ENCODE peak calls at places on chromosomes 1 and 21, in five cellular contexts. R is heart right ventricle; S is breast epithelium; O is kidney; N is CD8-positive, alpha-beta memory T cell. Y is an unnamed sample. For H3K9me3, the result is how much of the 10 kb centered on the place peaks cover.

GRCh38 chr1:2378956-2379732 is 12.2 kb downstream of the MORN1 start:
- DNase-seq in R (no peak), S (no peak), O (peak), N (no peak), Y (no peak)

GRCh38 chr1:231724041-231724440 is 97.5 kb downstream of the DISC1 start:
- DNase-seq in R (no peak), S (no peak), O (no peak), N (no peak), Y (no peak)

GRCh38 chr1:162265983-162266382 is 110.7 kb downstream of the SPATA46 start:
- DNase-seq in R (no peak), S (no peak), O (no peak), N (no peak), Y (no peak)

GRCh38 chr1:193270996-193271395 is 84.6 kb upstream of the B3GALT2 start:
- DNase-seq in R (no peak), S (no peak), O (no peak), N (no peak), Y (no peak)

GRCh38 chr1:97461782-97462181 is 459.1 kb downstream of the DPYD start:
- DNase-seq in R (no peak), S (no peak), O (no peak), N (no peak), Y (no peak)

GRCh38 chr1:26165126-26165892 is 3.5 kb downstream of the C1orf232 start:
- DNase-seq in R (no peak), S (no peak), O (no peak), N (no peak), Y (no peak)

GRCh38 chr1:226078336-226078735 is 15.8 kb downstream of the H3-3A start:
- DNase-seq in R (no peak), S (no peak), O (no peak), N (no peak), Y (no peak)

GRCh38 chr1:66761273-66761672 is 9.0 kb downstream of the DYNLT5 start:
- DNase-seq in R (no peak), S (no peak), O (no peak), N (no peak), Y (no peak)

GRCh38 chr21:20783611-20784010 is 214.6 kb upstream of the NCAM2 start:
- DNase-seq in R (no peak), S (no peak), O (no peak), N (no peak), Y (no peak)

GRCh38 chr21:44653123-44653522 is 1.3 kb downstream of the KRTAP12-4 start:
- DNase-seq in R (no peak), S (no peak), O (no peak), N (no peak), Y (no peak)

GRCh38 chr1:42798010-42798409 is 13.2 kb downstream of the TMEM269 start:
- DNase-seq in R (no peak), S (no peak), O (no peak), N (no peak), Y (no peak)

GRCh38 chr1:183590225-183591191 is at the start of gene NCF2:
- DNase-seq in R (no peak), S (no peak), O (no peak), N (no peak), Y (no peak)

GRCh38 chr1:155326659-155327058 is 6.0 kb downstream of the RUSC1 start:
- DNase-seq in R (no peak), S (no peak), O (peak), N (no peak), Y (no peak)

GRCh38 chr1:15835741-15836510 is 11.6 kb upstream of the SPEN start:
- DNase-seq in R (peak), S (peak), O (peak), N (peak), Y (peak)

GRCh38 chr1:72845342-72845741 is 563.0 kb upstream of the NEGR1 start:
- DNase-seq in R (no peak), S (no peak), O (no peak), N (no peak), Y (peak)

GRCh38 chr1:114558548-114558947 is 22.9 kb downstream of the BCAS2 start:
- DNase-seq in R (no peak), S (no peak), O (no peak), N (no peak), Y (no peak)

GRCh38 chr1:220321758-220322157 is 49.5 kb upstream of the RAB3GAP2 start:
- DNase-seq in R (no peak), S (no peak), O (no peak), N (no peak), Y (no peak)

GRCh38 chr1:86356247-86356646 is 39.9 kb downstream of the ODF2L start:
- DNase-seq in R (no peak), S (no peak), O (no peak), N (no peak), Y (no peak)

GRCh38 chr1:203454986-203455471 is 20.6 kb upstream of the PRELP start:
- DNase-seq in R (no peak), S (no peak), O (no peak), N (no peak), Y (no peak)

GRCh38 chr1:195733826-195734225 is 874.4 kb downstream of the KCNT2 start:
- DNase-seq in R (no peak), S (no peak), O (no peak), N (no peak), Y (peak)

GRCh38 chr21:18411565-18411964 is 8.0 kb upstream of the TMPRSS15 start:
- DNase-seq in R (no peak), S (no peak), O (no peak), N (no peak), Y (no peak)

GRCh38 chr1:204633665-204634064 is 51.9 kb downstream of the LRRN2 start:
- DNase-seq in R (peak), S (no peak), O (no peak), N (no peak), Y (no peak)

GRCh38 chr1:228282329-228283042 is 74.6 kb downstream of the OBSCN start:
- DNase-seq in R (no peak), S (peak), O (peak), N (no peak), Y (no peak)

GRCh38 chr1:108925920-108926319 is 37.4 kb downstream of the CLCC1 start:
- DNase-seq in R (no peak), S (no peak), O (no peak), N (no peak), Y (no peak)

GRCh38 chr1:50667710-50668356 is 244.6 kb upstream of the DMRTA2 start:
- DNase-seq in R (no peak), S (no peak), O (no peak), N (no peak), Y (no peak)

GRCh38 chr1:74357150-74357549 is 122.0 kb downstream of the TNNI3K start:
- DNase-seq in R (no peak), S (no peak), O (no peak), N (no peak), Y (no peak)

GRCh38 chr21:21101911-21102310 is 103.7 kb downstream of the NCAM2 start:
- DNase-seq in R (no peak), S (no peak), O (no peak), N (no peak), Y (peak)

GRCh38 chr1:43716559-43717281 is 9.4 kb downstream of the ST3GAL3 start:
- DNase-seq in R (no peak), S (no peak), O (no peak), N (no peak), Y (no peak)

GRCh38 chr1:24385160-24385939 is 28.2 kb downstream of the STPG1 start:
- DNase-seq in R (no peak), S (no peak), O (no peak), N (peak), Y (peak)

GRCh38 chr1:43171312-43171875 is 696 bp downstream of the EBNA1BP2 start:
- DNase-seq in R (no peak), S (no peak), O (no peak), N (no peak), Y (no peak)

GRCh38 chr1:3695326-3696217 is 43.3 kb downstream of the TP73 start:
- DNase-seq in R (peak), S (no peak), O (no peak), N (no peak), Y (no peak)

GRCh38 chr1:164611754-164612642 is 53.0 kb downstream of the PBX1 start:
- DNase-seq in R (peak), S (peak), O (no peak), N (no peak), Y (no peak)

GRCh38 chr1:54064244-54064643 is 10.8 kb downstream of the TCEANC2 start:
- DNase-seq in R (no peak), S (no peak), O (no peak), N (no peak), Y (no peak)

GRCh38 chr1:19110266-19110927 is 99.7 kb downstream of the UBR4 start:
- DNase-seq in R (no peak), S (no peak), O (no peak), N (no peak), Y (no peak)

GRCh38 chr1:19109545-19109944 is 100.5 kb downstream of the UBR4 start:
- DNase-seq in R (no peak), S (no peak), O (no peak), N (no peak), Y (no peak)

GRCh38 chr1:19120070-19120469 is 90.0 kb downstream of the UBR4 start:
- DNase-seq in R (no peak), S (no peak), O (no peak), N (no peak), Y (no peak)

GRCh38 chr1:19113362-19114092 is 96.5 kb downstream of the UBR4 start:
- DNase-seq in R (no peak), S (no peak), O (no peak), N (peak), Y (peak)

DNA sequence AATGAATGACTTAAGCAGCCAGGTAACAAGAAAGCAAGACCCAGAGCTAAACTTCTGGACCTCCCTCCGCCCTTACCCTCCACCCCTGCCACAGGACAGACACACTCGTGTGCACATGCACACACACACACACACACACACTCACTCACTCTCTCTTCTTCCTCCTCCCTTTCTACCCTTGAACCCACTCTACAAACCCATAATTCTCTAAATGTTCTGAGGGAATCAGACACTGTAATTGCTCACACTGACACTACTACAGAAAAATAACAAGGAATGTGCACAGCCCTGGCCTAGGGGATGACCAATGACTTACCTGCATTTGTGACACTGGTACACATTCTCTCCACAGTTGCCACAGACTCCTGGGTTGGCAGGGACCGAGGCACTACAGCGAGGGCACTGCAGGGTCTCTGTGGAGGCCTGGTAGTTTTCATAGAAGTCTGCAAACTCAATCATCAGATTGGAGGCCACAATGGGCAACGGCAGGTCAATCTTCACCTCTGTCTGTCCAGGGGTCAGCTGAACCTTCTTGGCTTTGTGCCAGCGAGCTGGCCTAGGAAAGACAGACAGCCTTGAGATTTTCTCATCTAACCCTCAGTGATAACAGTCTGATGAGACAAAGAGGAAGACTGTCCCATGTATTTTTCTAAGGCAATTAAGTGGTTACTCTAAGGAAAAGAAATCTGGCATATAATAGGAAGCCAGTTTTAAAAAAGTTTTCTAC is 94.8 kb downstream of the UBR4 start:
- DNase-seq in R (no peak), S (no peak), O (no peak), N (no peak), Y (no peak)
- H3K27ac ChIP-seq in R (no peak), S (no peak), O (no peak), N (no peak), Y (no peak)

GRCh38 chr1:184752656-184753055 is 2.0 kb downstream of the EDEM3 start:
- DNase-seq in R (no peak), S (no peak), O (no peak), N (no peak), Y (no peak)
- H3K4me3 ChIP-seq in R (no peak), S (no peak), O (no peak), N (no peak), Y (no peak)

GRCh38 chr1:31458287-31458896 is 45.4 kb downstream of the SERINC2 start:
- DNase-seq in R (no peak), S (no peak), O (no peak), N (no peak), Y (no peak)
- H3K9me3 ChIP-seq in R (under half), S (under half), O (under half), N (under half), Y (under half)

GRCh38 chr1:206647224-206647623 is 11.9 kb downstream of the DYRK3 start:
- DNase-seq in R (no peak), S (no peak), O (no peak), N (no peak), Y (no peak)

GRCh38 chr1:206637605-206638004 is 2.3 kb downstream of the DYRK3 start:
- DNase-seq in R (no peak), S (no peak), O (no peak), N (no peak), Y (no peak)

GRCh38 chr1:206646504-206646903 is 11.2 kb downstream of the DYRK3 start:
- DNase-seq in R (no peak), S (no peak), O (no peak), N (no peak), Y (no peak)

DNA sequence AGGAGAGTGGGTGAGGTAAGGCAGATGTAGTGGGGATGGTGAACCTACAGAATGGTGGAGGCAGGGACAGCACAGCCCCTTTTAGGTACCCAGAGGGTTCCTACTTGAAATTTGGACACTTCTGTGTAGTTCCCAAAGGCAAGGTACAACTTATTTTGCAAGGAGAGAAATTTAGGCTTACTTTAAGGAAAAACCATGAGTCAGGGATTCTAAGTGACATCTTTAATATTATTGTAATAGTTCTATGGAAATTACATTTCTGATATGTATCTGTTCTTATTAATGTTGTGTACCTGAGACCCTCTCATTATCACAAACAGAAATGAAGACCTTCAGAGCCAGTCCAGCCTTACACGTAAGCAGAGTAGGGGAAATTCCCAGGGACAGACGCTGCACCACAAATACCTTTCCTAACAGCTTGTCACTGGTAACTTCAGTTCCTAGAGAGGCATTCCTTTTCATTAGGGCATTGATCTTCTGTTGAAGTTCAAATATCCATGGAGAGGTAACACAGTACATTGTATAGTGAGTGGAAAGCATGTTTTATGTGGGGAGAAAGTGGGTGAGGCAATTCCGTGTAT is 7.9 kb downstream of the DYRK3 start:
- DNase-seq in R (no peak), S (no peak), O (no peak), N (no peak), Y (no peak)
- H3K27ac ChIP-seq in R (peak), S (no peak), O (no peak), N (no peak), Y (no peak)

GRCh38 chr1:200027264-200027823 is at the start of gene NR5A2:
- DNase-seq in R (no peak), S (no peak), O (no peak), N (no peak), Y (no peak)
- H3K4me3 ChIP-seq in R (peak), S (no peak), O (no peak), N (no peak), Y (no peak)

GRCh38 chr1:40449684-40450490 is at the start of gene ZFP69B:
- DNase-seq in R (peak), S (peak), O (peak), N (peak), Y (peak)

GRCh38 chr1:40450491-40451237 is 388 bp downstream of the ZFP69B start:
- DNase-seq in R (no peak), S (no peak), O (no peak), N (peak), Y (no peak)

GRCh38 chr1:40451238-40451585 is 936 bp downstream of the ZFP69B start:
- DNase-seq in R (no peak), S (no peak), O (no peak), N (no peak), Y (no peak)

GRCh38 chr1:40454873-40455272 is 4.6 kb downstream of the ZFP69B start:
- DNase-seq in R (no peak), S (no peak), O (no peak), N (no peak), Y (no peak)
- H3K9me3 ChIP-seq in R (under half), S (under half), O (under half), N (under half), Y (under half)

DNA sequence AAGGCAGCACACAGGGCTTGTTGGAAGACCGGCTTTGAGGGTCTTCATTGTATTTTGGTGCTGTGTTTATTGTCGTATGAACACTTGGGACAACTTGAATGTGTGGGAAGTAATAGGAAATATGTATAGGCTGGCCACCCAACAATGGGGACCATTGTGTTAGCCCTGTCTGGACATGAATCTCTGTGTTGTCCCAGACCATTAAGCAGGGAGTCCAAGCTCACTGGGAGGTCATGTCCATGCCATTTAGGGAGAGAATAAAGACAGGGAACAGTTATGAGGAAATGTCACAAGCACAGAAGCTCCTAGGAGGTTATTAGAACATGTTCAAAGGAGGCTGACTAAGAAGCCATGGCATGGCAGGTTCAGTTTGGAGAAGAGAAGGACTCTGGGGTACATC is 266.1 kb downstream of the KIF26B start:
- DNase-seq in R (no peak), S (no peak), O (no peak), N (no peak), Y (no peak)
- H3K27ac ChIP-seq in R (no peak), S (no peak), O (no peak), N (no peak), Y (no peak)

GRCh38 chr1:46798820-46799219 is at the start of gene CYP4B1:
- DNase-seq in R (peak), S (peak), O (peak), N (no peak), Y (no peak)

GRCh38 chr1:46801323-46802055 is 2.6 kb downstream of the CYP4B1 start:
- DNase-seq in R (no peak), S (no peak), O (no peak), N (no peak), Y (no peak)

GRCh38 chr1:46802081-46802480 is 3.2 kb downstream of the CYP4B1 start:
- DNase-seq in R (no peak), S (no peak), O (no peak), N (no peak), Y (no peak)

GRCh38 chr1:46802901-46803574 is 4.2 kb downstream of the CYP4B1 start:
- DNase-seq in R (no peak), S (no peak), O (no peak), N (no peak), Y (no peak)

GRCh38 chr1:46800742-46801141 is 1.9 kb downstream of the CYP4B1 start:
- DNase-seq in R (no peak), S (no peak), O (no peak), N (no peak), Y (no peak)
- H3K4me3 ChIP-seq in R (no peak), S (no peak), O (no peak), N (no peak), Y (no peak)

GRCh38 chr1:63907051-63907450 is 133.2 kb downstream of the ROR1 start:
- DNase-seq in R (no peak), S (no peak), O (no peak), N (no peak), Y (no peak)
- H3K9me3 ChIP-seq in R (under half), S (under half), O (under half), N (under half), Y (under half)

Y was measured in iPS DF 6.9.